ENCODE peak calls at places on chromosomes 11 and 22, in seven cellular contexts. J is SHP77; D is NCI-H2081; B is CD8-positive, alpha-beta memory T cell; E is uterus; X is BE2C; Q is stimulated activated naive B cell treated with anti-CD40 and anti-IgM and Interleukin-4, amounts not matched to agents 10 μg/mL and 1 μg/mL and 100 μg/mL, for 72 hours. L is an unnamed sample.

GRCh38 chr11:131633978-131634377 is 263.6 kb downstream of the NTM start:
- DNase-seq in J (no peak), D (no peak), B (no peak), E (no peak), X (no peak), Q (no peak), L (no peak)

GRCh38 chr11:61848631-61849030 is 20.5 kb downstream of the FADS2 start:
- DNase-seq in J (no peak), D (no peak), B (no peak), E (no peak), X (no peak), Q (no peak), L (no peak)

GRCh38 chr11:14784230-14784629 is 107.8 kb downstream of the CYP2R1 start:
- DNase-seq in J (no peak), D (no peak), B (no peak), E (no peak), X (no peak), Q (no peak), L (no peak)

GRCh38 chr11:45266693-45267451 is 19.3 kb downstream of the SYT13 start:
- DNase-seq in J (no peak), D (no peak), B (no peak), E (no peak), X (peak; percentile 34), Q (no peak), L (no peak)

GRCh38 chr11:70603756-70604211 is 205.5 kb downstream of the CTTN start:
- DNase-seq in J (no peak), D (no peak), B (no peak), E (no peak), X (no peak), Q (no peak), L (no peak)

GRCh38 chr11:114348200-114349191 is 51.8 kb downstream of the C11orf71 start:
- DNase-seq in J (peak; percentile 25), D (peak; percentile 70), B (no peak), E (peak; percentile 51), X (peak; percentile 59), Q (peak; percentile 10), L (no peak)

GRCh38 chr22:18056161-18056666 is 21.6 kb upstream of the PEX26 start:
- DNase-seq in J (no peak), D (peak; percentile 50), B (no peak), E (peak; percentile 65), X (peak; percentile 58), Q (no peak), L (no peak)

GRCh38 chr11:70398834-70399680 is 728 bp downstream of the CTTN start:
- DNase-seq in J (no peak), D (no peak), B (peak; percentile 34), E (peak; percentile 37), X (no peak), Q (peak; percentile 14), L (no peak)

GRCh38 chr11:29120329-29120695 is 896.5 kb downstream of the KCNA4 start:
- DNase-seq in J (no peak), D (no peak), B (no peak), E (no peak), X (no peak), Q (no peak), L (no peak)

GRCh38 chr22:37896181-37896592 is 9.9 kb upstream of the MICALL1 start:
- DNase-seq in J (no peak), D (no peak), B (peak; percentile 67), E (no peak), X (no peak), Q (no peak), L (no peak)

GRCh38 chr11:1880746-1881441 is 10.8 kb downstream of the PRR33 start:
- DNase-seq in J (no peak), D (no peak), B (peak; percentile 43), E (peak; percentile 14), X (no peak), Q (no peak), L (no peak)

L was measured in D721Med.